ENCODE peak calls at places on chromosomes 12 and 14, in four cellular contexts. K is cardiac muscle cell, U is progenitor cell of endocrine pancreas, P is AG09309. O is an unnamed sample.

GRCh38 chr14:73467377-73467776 is 9.0 kb upstream of the NUMB start:
- DNase-seq in K (peak), U (no peak), P (no peak), O (no peak)

GRCh38 chr14:23071244-23071974 is 14.1 kb upstream of the CDH24 start:
- DNase-seq in K (peak), U (peak), P (peak), O (peak)

GRCh38 chr12:65803253-65803652 is 21.0 kb upstream of the HMGA2 start:
- DNase-seq in K (no peak), U (no peak), P (no peak), O (no peak)

GRCh38 chr12:52977195-52977594 is 28.3 kb downstream of the KRT18 start:
- DNase-seq in K (no peak), U (no peak), P (no peak), O (no peak)

GRCh38 chr14:89912667-89913211 is 41.8 kb downstream of the EFCAB11 start:
- DNase-seq in K (peak), U (no peak), P (peak), O (no peak)

GRCh38 chr12:120252071-120252906 is 13.2 kb downstream of the PXN start:
- DNase-seq in K (no peak), U (no peak), P (no peak), O (no peak)

GRCh38 chr12:130335517-130336392 is 1.9 kb upstream of the PIWIL1 start:
- DNase-seq in K (peak), U (peak), P (peak), O (peak)

GRCh38 chr12:112978163-112979081 is at the start of gene OAS2:
- DNase-seq in K (peak), U (no peak), P (peak), O (no peak)

GRCh38 chr12:128449146-128449894 is 182.3 kb downstream of the TMEM132C start:
- DNase-seq in K (no peak), U (no peak), P (no peak), O (no peak)

GRCh38 chr14:56145965-56146364 is 27.8 kb downstream of the PELI2 start:
- DNase-seq in K (peak), U (no peak), P (peak), O (no peak)

GRCh38 chr12:27936196-27936595 is 36.3 kb downstream of the PTHLH start:
- DNase-seq in K (no peak), U (no peak), P (no peak), O (no peak)

GRCh38 chr12:3150820-3151590 is 73.8 kb downstream of the TSPAN9 start:
- DNase-seq in K (peak), U (no peak), P (no peak), O (no peak)

GRCh38 chr12:26027401-26027800 is 68.9 kb downstream of the RASSF8 start:
- DNase-seq in K (no peak), U (no peak), P (no peak), O (no peak)

GRCh38 chr14:64947710-64948611 is 5.4 kb upstream of the GPX2 start:
- DNase-seq in K (no peak), U (no peak), P (no peak), O (no peak)

GRCh38 chr14:22797017-22797917 is 18.0 kb downstream of the SLC7A7 start:
- DNase-seq in K (no peak), U (no peak), P (no peak), O (no peak)

GRCh38 chr12:107748472-107748871 is 12.5 kb downstream of the PRDM4 start:
- DNase-seq in K (peak), U (no peak), P (peak), O (no peak)

GRCh38 chr14:35287481-35288013 is 4.6 kb upstream of the PSMA6 start:
- DNase-seq in K (peak), U (no peak), P (no peak), O (no peak)

GRCh38 chr14:68377459-68377858 is 415.4 kb downstream of the ZFP36L1 start:
- DNase-seq in K (peak), U (no peak), P (no peak), O (no peak)

GRCh38 chr14:26594756-26595545 is 2.9 kb downstream of the NOVA1 start:
- DNase-seq in K (no peak), U (no peak), P (no peak), O (no peak)

GRCh38 chr14:86673523-86673969 is 1143.6 kb downstream of the FLRT2 start:
- DNase-seq in K (no peak), U (no peak), P (no peak), O (no peak)

GRCh38 chr12:121514184-121514742 is 66.6 kb downstream of the KDM2B start:
- DNase-seq in K (no peak), U (no peak), P (no peak), O (no peak)

GRCh38 chr12:107337354-107338095 is 244.2 kb upstream of the CRY1 start:
- DNase-seq in K (no peak), U (no peak), P (no peak), O (no peak)

GRCh38 chr14:24366664-24367505 is 1.1 kb upstream of the NFATC4 start:
- DNase-seq in K (peak), U (peak), P (peak), O (peak)

GRCh38 chr12:106078358-106079025 is 60.3 kb downstream of the NUAK1 start:
- DNase-seq in K (peak), U (no peak), P (peak), O (no peak)

GRCh38 chr12:29608581-29608980 is 111.1 kb upstream of the OVCH1 start:
- DNase-seq in K (no peak), U (no peak), P (no peak), O (no peak)

GRCh38 chr14:102028733-102029132 is 58.1 kb downstream of the HSP90AA1 start:
- DNase-seq in K (no peak), U (no peak), P (peak), O (no peak)

GRCh38 chr12:44247588-44247987 is 411.7 kb downstream of the TMEM117 start:
- DNase-seq in K (no peak), U (no peak), P (no peak), O (peak)

GRCh38 chr12:34291426-34291901 is 269.2 kb downstream of the ALG10 start:
- DNase-seq in K (no peak), U (no peak), P (no peak), O (no peak)

GRCh38 chr14:22594156-22594716 is 3.9 kb upstream of the ABHD4 start:
- DNase-seq in K (peak), U (no peak), P (no peak), O (no peak)

GRCh38 chr14:72636871-72637270 is 257.0 kb downstream of the DPF3 start:
- DNase-seq in K (no peak), U (no peak), P (no peak), O (no peak)

GRCh38 chr12:50488801-50489200 is 16.0 kb upstream of the DIP2B start:
- DNase-seq in K (no peak), U (no peak), P (no peak), O (no peak)

GRCh38 chr12:32134144-32134888 is 27.7 kb downstream of the BICD1 start:
- DNase-seq in K (peak), U (no peak), P (no peak), O (no peak)

GRCh38 chr12:65595016-65595560 is 229.2 kb upstream of the HMGA2 start:
- DNase-seq in K (no peak), U (no peak), P (no peak), O (no peak)

GRCh38 chr12:121568971-121569808 is 11.6 kb downstream of the KDM2B start:
- DNase-seq in K (peak), U (no peak), P (no peak), O (no peak)

GRCh38 chr12:46371718-46372130 is 849 bp downstream of the SLC38A2 start:
- DNase-seq in K (peak), U (peak), P (no peak), O (peak)

GRCh38 chr12:114686421-114687268 is 2.7 kb upstream of the TBX3 start:
- DNase-seq in K (no peak), U (no peak), P (no peak), O (peak)

GRCh38 chr12:43482311-43483085 is 69.5 kb downstream of the ADAMTS20 start:
- DNase-seq in K (no peak), U (no peak), P (no peak), O (no peak)

GRCh38 chr12:124489220-124489619 is 78.2 kb downstream of the NCOR2 start:
- DNase-seq in K (no peak), U (no peak), P (no peak), O (no peak)

GRCh38 chr12:124488520-124488919 is 78.9 kb downstream of the NCOR2 start:
- DNase-seq in K (no peak), U (no peak), P (no peak), O (no peak)

GRCh38 chr12:124487065-124487833 is 80.2 kb downstream of the NCOR2 start:
- DNase-seq in K (peak), U (no peak), P (no peak), O (no peak)

GRCh38 chr12:124486346-124486963 is 81.0 kb downstream of the NCOR2 start:
- DNase-seq in K (no peak), U (no peak), P (no peak), O (no peak)

GRCh38 chr12:124487834-124488165 is 79.6 kb downstream of the NCOR2 start:
- DNase-seq in K (no peak), U (no peak), P (no peak), O (no peak)
- TF ChIP-seq CTCF in K (no peak), U (no peak), P (no peak), O (no peak)

GRCh38 chr14:85085981-85086380 is 444.0 kb upstream of the FLRT2 start:
- DNase-seq in K (no peak), U (no peak), P (no peak), O (no peak)
- TF ChIP-seq CTCF in K (no peak), U (no peak), P (no peak), O (no peak)

GRCh38 chr14:80364274-80364673 is 153.0 kb upstream of the DIO2 start:
- DNase-seq in K (peak), U (no peak), P (peak), O (no peak)
- TF ChIP-seq CTCF in K (peak), U (peak), P (peak), O (no peak)

GRCh38 chr12:63445266-63445665 is 223.0 kb downstream of the DPY19L2 start:
- DNase-seq in K (no peak), U (no peak), P (no peak), O (no peak)

DNA sequence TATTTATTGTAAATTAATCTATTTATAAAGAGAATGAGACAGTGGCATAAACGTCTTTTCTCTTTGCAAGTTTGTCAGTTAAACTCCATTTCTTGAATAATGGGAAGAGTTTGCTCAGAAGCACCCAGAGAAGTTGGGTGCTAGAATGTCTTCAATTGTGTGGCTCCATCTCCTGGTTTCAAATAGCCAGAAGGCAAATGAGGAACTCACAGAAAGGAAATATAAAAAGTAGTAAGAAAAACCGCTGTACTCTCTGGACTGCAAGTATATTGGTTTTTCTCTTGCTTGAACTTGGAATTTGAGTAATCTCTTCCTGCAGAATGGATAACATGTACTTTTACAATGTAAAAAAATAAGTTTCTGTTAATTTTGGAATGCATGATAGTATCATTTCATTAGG is 217.5 kb downstream of the DPY19L2 start:
- DNase-seq in K (no peak), U (no peak), P (no peak), O (no peak)
- TF ChIP-seq CTCF in K (no peak), U (no peak), P (no peak), O (no peak)

DNA sequence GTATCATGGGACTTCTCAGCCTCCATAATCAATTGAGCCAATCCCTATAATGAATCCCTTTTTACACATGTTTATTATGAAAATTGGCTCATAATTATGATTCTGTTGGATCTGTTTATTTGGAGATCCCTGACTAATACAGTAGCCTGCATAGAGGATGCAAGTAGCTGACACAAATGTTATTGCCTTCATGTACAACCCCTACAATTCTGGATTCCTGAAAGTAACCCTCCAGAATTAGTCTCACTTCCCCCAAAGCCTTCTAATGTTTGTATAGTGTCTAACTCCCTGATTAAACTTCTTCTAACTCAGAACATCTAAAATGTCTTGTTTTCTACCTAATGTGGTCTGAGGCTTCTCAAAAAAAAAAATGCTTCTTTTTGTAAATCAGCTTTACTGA is 6.6 kb upstream of the SMIM10L1 start:
- DNase-seq in K (no peak), U (no peak), P (no peak), O (no peak)
- TF ChIP-seq CTCF in K (no peak), U (no peak), P (no peak), O (no peak)

O was measured in nephron progenitor cell.